ENCODE peak calls at places on chromosomes 11 and 22, in ten cellular contexts. Z is right lobe of liver, G is stomach, A is esophagus squamous epithelium, B is IMR-90, D is ovary, P is spleen, M is adrenal gland, J is heart left ventricle, O is A549. F is an unnamed sample.

GRCh38 chr11:94805994-94806393 is 37.8 kb downstream of the AMOTL1 start:
- DNase-seq in Z (no peak), B (no peak), M (no peak), A (no peak), D (no peak), O (no peak), P (no peak), J (no peak), G (no peak), F (no peak)

GRCh38 chr11:79762271-79762935 is 321.6 kb upstream of the TENM4 start:
- DNase-seq in M (peak; percentile 4), A (no peak), J (no peak), Z (no peak), P (no peak), D (no peak), B (peak; percentile 3), G (no peak), O (peak; percentile 5), F (no peak)

GRCh38 chr22:38177926-38178604 is 3.6 kb downstream of the PLA2G6 start:
- DNase-seq in D (peak; percentile 60), A (no peak), M (peak; percentile 82), J (no peak), O (peak; percentile 82), G (peak; percentile 45), B (peak; percentile 89), Z (peak; percentile 76), P (no peak), F (no peak)

GRCh38 chr22:41327124-41327523 is 25.8 kb downstream of the ZC3H7B start:
- DNase-seq in M (no peak), D (no peak), A (no peak), G (no peak), B (no peak), J (no peak), P (peak; percentile 84), O (no peak), Z (peak; percentile 73), F (no peak)

GRCh38 chr11:67510023-67510345 is 2.0 kb upstream of the CDK2AP2 start:
- DNase-seq in O (no peak), A (no peak), D (no peak), Z (no peak), G (no peak), P (no peak), M (no peak), B (peak; percentile 24), J (no peak), F (no peak)

GRCh38 chr11:88535916-88536547 is 198.5 kb upstream of the CTSC start:
- DNase-seq in O (peak; percentile 64), B (peak; percentile 92), P (no peak), J (no peak), M (no peak), A (no peak), D (no peak), Z (no peak), G (no peak), F (no peak)

GRCh38 chr22:31912402-31912733 is 32.0 kb upstream of the YWHAH start:
- DNase-seq in A (no peak), G (no peak), Z (no peak), B (peak; percentile 16), M (no peak), O (no peak), D (no peak), J (no peak), P (no peak), F (no peak)

GRCh38 chr11:76219243-76219642 is 12.9 kb upstream of the WNT11 start:
- DNase-seq in B (no peak), O (no peak), G (no peak), A (no peak), J (no peak), M (no peak), P (no peak), Z (no peak), D (no peak), F (no peak)

GRCh38 chr11:5507177-5507576 is 2.6 kb downstream of the UBQLN3 start:
- DNase-seq in Z (no peak), A (no peak), B (no peak), D (no peak), P (no peak), O (no peak), M (no peak), G (no peak), J (no peak), F (no peak)

GRCh38 chr22:19143967-19144400 is 467 bp downstream of the ESS2 start:
- DNase-seq in G (no peak), M (peak; percentile 12), J (no peak), D (no peak), P (peak; percentile 74), Z (no peak), B (peak; percentile 18), A (no peak), O (no peak), F (no peak)

GRCh38 chr11:93906486-93906885 is 56.1 kb upstream of the VSTM5 start:
- DNase-seq in J (no peak), P (no peak), O (no peak), G (no peak), D (no peak), M (no peak), A (no peak), B (peak; percentile 25), Z (no peak), F (no peak)

GRCh38 chr11:57424137-57424801 is 2.7 kb downstream of the SLC43A3 start:
- DNase-seq in M (peak; percentile 67), Z (no peak), B (no peak), D (no peak), O (no peak), G (no peak), P (no peak), A (no peak), J (no peak), F (no peak)

GRCh38 chr22:37781434-37782059 is 26.2 kb upstream of the GCAT start:
- DNase-seq in J (no peak), P (no peak), Z (peak; percentile 67), O (peak; percentile 47), A (no peak), D (peak; percentile 77), G (no peak), B (peak; percentile 19), M (peak; percentile 66), F (no peak)

GRCh38 chr11:58286249-58286648 is 18.2 kb upstream of the OR10W1 start:
- DNase-seq in M (no peak), A (no peak), J (no peak), D (no peak), Z (no peak), G (no peak), P (no peak), B (peak; percentile 60), O (peak; percentile 47), F (no peak)

GRCh38 chr11:86553322-86553721 is 119.1 kb downstream of the ME3 start:
- DNase-seq in D (no peak), P (no peak), Z (no peak), A (no peak), B (no peak), O (no peak), J (no peak), M (no peak), G (no peak), F (no peak)

GRCh38 chr11:80261776-80262175 is 820.9 kb upstream of the TENM4 start:
- DNase-seq in A (no peak), D (no peak), G (no peak), Z (no peak), J (no peak), B (no peak), M (no peak), O (no peak), P (no peak), F (no peak)

GRCh38 chr11:69443138-69443967 is 38.1 kb upstream of the LINC01488 start:
- DNase-seq in B (peak; percentile 94), J (peak; percentile 94), G (peak; percentile 81), P (peak; percentile 95), O (peak; percentile 82), M (peak; percentile 90), D (peak; percentile 71), Z (peak; percentile 85), A (peak; percentile 25), F (peak; percentile 97)
- TF ChIP-seq POLR2A in B (peak; percentile 84), J (no peak), G (no peak), P (no peak), O (peak; percentile 43), M (peak; percentile 44), D (no peak), Z (no peak), A (no peak), F (no peak)

DNA sequence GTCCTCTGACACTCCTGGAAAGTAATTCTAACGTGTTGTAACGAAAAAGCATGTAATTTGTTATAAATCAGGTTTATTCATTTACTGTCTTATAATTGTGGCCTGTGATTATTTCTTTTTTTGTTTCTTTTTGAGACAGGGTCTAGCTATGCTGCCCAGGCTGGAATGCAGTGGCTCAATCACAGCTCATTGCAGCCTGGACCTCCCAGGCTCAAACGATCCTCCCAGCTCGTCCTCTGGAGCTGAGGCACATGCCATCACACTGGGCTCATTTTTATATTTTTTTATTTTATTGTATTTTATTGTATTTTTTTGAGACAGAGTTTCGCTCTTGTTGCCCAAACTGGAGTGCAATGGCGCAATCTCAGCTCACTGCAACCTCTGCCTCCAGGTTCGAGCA is 15.9 kb downstream of the DENND5A start:
- DNase-seq in B (no peak), J (no peak), P (no peak), D (no peak), A (no peak), G (no peak), Z (no peak), O (no peak), M (no peak), F (no peak)
- H3K4me1 ChIP-seq in B (peaks cover 1% of the 10 kb centered on the region), J (peaks cover 54% of the 10 kb centered on the region), P (peaks cover 78% of the 10 kb centered on the region), D (no peaks in the 10 kb centered on the region), A (no peaks in the 10 kb centered on the region), G (peaks cover 23% of the 10 kb centered on the region), Z (no peaks in the 10 kb centered on the region), O (peaks cover 9% of the 10 kb centered on the region), M (peaks cover 4% of the 10 kb centered on the region), F (peaks cover 23% of the 10 kb centered on the region)

DNA sequence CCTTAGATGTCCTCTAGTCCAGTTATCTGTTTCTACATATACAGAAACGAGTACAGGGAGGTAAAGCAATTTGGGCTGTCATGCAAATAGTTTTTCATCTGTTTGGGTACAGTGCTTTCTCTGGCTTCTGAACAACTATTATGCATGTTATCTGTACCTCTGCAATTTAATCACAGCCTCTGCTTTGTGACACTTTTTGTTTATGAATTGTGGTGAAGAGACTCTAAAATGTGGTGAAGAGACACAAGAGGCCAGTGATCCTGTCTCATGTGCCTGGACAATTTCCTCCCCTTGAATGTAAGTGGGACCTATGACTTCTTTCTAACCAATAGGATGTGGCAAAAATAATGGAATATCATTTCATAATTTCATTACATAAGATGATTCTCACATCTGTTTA is 130.3 kb upstream of the ARHGAP42 start:
- DNase-seq in B (no peak), M (no peak), A (no peak), J (no peak), P (no peak), G (no peak), D (no peak), O (no peak), Z (no peak), F (no peak)
- TF ChIP-seq POLR2A in B (no peak), M (no peak), A (no peak), J (no peak), P (no peak), G (no peak), D (no peak), O (no peak), Z (no peak), F (no peak)

GRCh38 chr11:21007297-21007696 is 337.9 kb downstream of the NELL1 start:
- DNase-seq in J (no peak), A (no peak), B (no peak), P (no peak), M (no peak), O (no peak), D (no peak), Z (no peak), G (no peak), F (no peak)
- H3K4me1 ChIP-seq in J (no peaks in the 10 kb centered on the region), A (no peaks in the 10 kb centered on the region), B (no peaks in the 10 kb centered on the region), P (no peaks in the 10 kb centered on the region), M (no peaks in the 10 kb centered on the region), O (no peaks in the 10 kb centered on the region), D (no peaks in the 10 kb centered on the region), Z (no peaks in the 10 kb centered on the region), G (no peaks in the 10 kb centered on the region), F (no peaks in the 10 kb centered on the region)

GRCh38 chr22:28034760-28035401 is 115.8 kb upstream of the PITPNB start:
- DNase-seq in G (peak; percentile 78), B (peak; percentile 59), O (no peak), J (peak; percentile 88), Z (no peak), A (no peak), P (peak; percentile 72), M (peak; percentile 88), D (peak; percentile 87), F (peak; percentile 92)
- TF ChIP-seq POLR2A in G (no peak), B (no peak), O (no peak), J (no peak), Z (no peak), A (no peak), P (no peak), M (no peak), D (no peak), F (no peak)